ENCODE peak calls at places on chromosomes 11 and 22, in four cellular contexts. D is SJSA1, B is ovary, V is psoas muscle. O is an unnamed sample.

GRCh38 chr11:36500315-36500721 is 9.8 kb downstream of the TRAF6 start:
- DNase-seq in D (peak; percentile 88), B (no peak), V (no peak), O (peak; percentile 94)

GRCh38 chr11:107457205-107457557 is 444 bp downstream of the CWF19L2 start:
- DNase-seq in B (no peak), V (no peak), D (no peak), O (peak; percentile 1)

GRCh38 chr11:16611395-16612233 is 126.8 kb upstream of the C11orf58 start:
- DNase-seq in B (no peak), D (no peak), V (no peak), O (no peak)

GRCh38 chr11:14764213-14764898 is 120.8 kb downstream of the PDE3B start:
- DNase-seq in D (no peak), V (no peak), B (no peak), O (no peak)

GRCh38 chr11:108213784-108214183 is 8.7 kb downstream of the NPAT start:
- DNase-seq in D (no peak), B (no peak), V (no peak), O (no peak)

GRCh38 chr11:119343726-119344125 is 2.8 kb downstream of the MFRP start:
- DNase-seq in B (no peak), V (no peak), D (no peak), O (no peak)

GRCh38 chr22:31625661-31626426 is 36.2 kb downstream of the PISD start:
- DNase-seq in D (no peak), V (peak; percentile 69), B (peak; percentile 67), O (peak; percentile 43)

GRCh38 chr22:25668437-25668836 is 73.6 kb upstream of the MYO18B start:
- DNase-seq in V (no peak), B (peak; percentile 68), D (no peak), O (no peak)

GRCh38 chr22:33210129-33210784 is 152.1 kb upstream of the SYN3 start:
- DNase-seq in D (peak; percentile 47), B (no peak), V (no peak), O (peak; percentile 11)

GRCh38 chr11:125091247-125091876 is 20.1 kb downstream of the TMEM218 start:
- DNase-seq in V (no peak), D (no peak), B (peak; percentile 62), O (peak; percentile 51)

GRCh38 chr11:8092587-8093424 is 11.8 kb downstream of the TUB start:
- DNase-seq in B (peak; percentile 73), V (peak; percentile 69), D (peak; percentile 58), O (peak; percentile 72)

GRCh38 chr11:14373941-14374646 is 15.1 kb upstream of the RRAS2 start:
- DNase-seq in V (peak; percentile 68), D (no peak), B (no peak), O (peak; percentile 27)

GRCh38 chr11:61959026-61959608 is 8.3 kb downstream of the FTH1 start:
- DNase-seq in D (peak; percentile 35), B (peak; percentile 7), V (no peak), O (no peak)

GRCh38 chr11:64523456-64524187 is 67.4 kb upstream of the SLC22A12 start:
- DNase-seq in V (no peak), B (no peak), D (no peak), O (no peak)

GRCh38 chr11:46597609-46598219 is 3.9 kb upstream of the AMBRA1 start:
- DNase-seq in B (no peak), D (no peak), V (no peak), O (peak; percentile 72)

GRCh38 chr11:81725691-81726090 is 1008.0 kb downstream of the FAM181B start:
- DNase-seq in B (no peak), V (no peak), D (no peak), O (peak; percentile 69)

GRCh38 chr22:29751139-29751538 is 15.7 kb downstream of the ZMAT5 start:
- DNase-seq in B (no peak), V (no peak), D (no peak), O (no peak)

GRCh38 chr11:30585892-30586250 is 282 bp downstream of the MPPED2 start:
- DNase-seq in D (no peak), B (peak; percentile 13), V (peak; percentile 58), O (no peak)

GRCh38 chr22:48718818-48719500 is 1108.7 kb downstream of the BRD1 start:
- DNase-seq in B (no peak), D (no peak), V (no peak), O (no peak)

GRCh38 chr22:24053481-24054226 is 42.5 kb downstream of the CABIN1 start:
- DNase-seq in D (no peak), V (no peak), B (no peak), O (no peak)

GRCh38 chr11:27699242-27699925 is 871 bp downstream of the BDNF start:
- DNase-seq in B (no peak), V (no peak), D (no peak), O (no peak)

GRCh38 chr22:26442086-26442756 is 13.2 kb downstream of the ASPHD2 start:
- DNase-seq in B (no peak), D (no peak), V (no peak), O (no peak)

GRCh38 chr22:20624161-20624616 is 116.8 kb downstream of the MED15 start:
- DNase-seq in V (peak; percentile 12), B (no peak), D (no peak), O (peak; percentile 14)

GRCh38 chr11:85316967-85317366 is 310.2 kb downstream of the DLG2 start:
- DNase-seq in V (no peak), D (no peak), B (no peak), O (no peak)

GRCh38 chr22:25966448-25966913 is 202.8 kb upstream of the SEZ6L start:
- DNase-seq in B (no peak), V (no peak), D (no peak), O (no peak)

GRCh38 chr11:100816823-100817222 is 129.7 kb downstream of the ARHGAP42 start:
- DNase-seq in D (no peak), B (no peak), V (no peak), O (peak; percentile 24)

GRCh38 chr11:73290536-73290935 is 17.5 kb upstream of the ARHGEF17 start:
- DNase-seq in D (no peak), B (no peak), V (no peak), O (no peak)

GRCh38 chr22:49299821-49300231 is 527.8 kb downstream of the BRD1 start:
- DNase-seq in D (peak; percentile 32), V (no peak), B (no peak), O (no peak)

GRCh38 chr11:114180301-114181055 is 115.7 kb upstream of the NNMT start:
- DNase-seq in V (peak; percentile 75), D (no peak), B (peak; percentile 59), O (no peak)

GRCh38 chr11:64298966-64299846 is 952 bp upstream of the CATSPERZ start:
- DNase-seq in B (peak; percentile 58), V (peak; percentile 86), D (no peak), O (no peak)

GRCh38 chr11:32932196-32932595 is 39.6 kb downstream of the QSER1 start:
- DNase-seq in V (no peak), B (no peak), D (no peak), O (no peak)
- H3K36me3 ChIP-seq in V (peaks cover 18% of the 10 kb centered on the region), B (no peaks in the 10 kb centered on the region), D (peaks cover 77% of the 10 kb centered on the region), O (peaks cover 27% of the 10 kb centered on the region)

DNA sequence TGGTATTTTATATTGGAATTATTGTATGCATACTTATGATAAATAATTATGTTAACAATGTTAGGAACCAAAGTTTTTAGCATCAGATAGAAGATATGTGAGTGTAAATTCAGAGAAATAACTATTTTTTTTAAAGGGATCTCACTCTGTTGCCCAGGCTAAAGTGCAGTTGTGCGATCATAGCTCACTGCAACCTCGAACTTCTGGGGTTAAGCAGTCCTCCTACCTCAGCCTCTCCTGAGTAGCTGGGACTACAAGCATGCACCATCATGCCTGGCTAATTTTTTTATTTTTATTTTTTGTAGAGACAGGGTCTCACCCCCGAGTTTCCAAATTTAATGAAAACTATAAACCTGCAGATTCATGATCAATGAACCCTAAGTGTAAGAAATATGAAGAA is 33.6 kb upstream of the RCE1 start:
- DNase-seq in D (no peak), B (no peak), V (no peak), O (no peak)
- H3K36me3 ChIP-seq in D (no peaks in the 10 kb centered on the region), B (no peaks in the 10 kb centered on the region), V (no peaks in the 10 kb centered on the region), O (no peaks in the 10 kb centered on the region)

GRCh38 chr11:130125638-130126037 is 33.9 kb upstream of the ST14 start:
- DNase-seq in D (no peak), B (no peak), V (no peak), O (no peak)
- H3K36me3 ChIP-seq in D (peaks cover 33% of the 10 kb centered on the region), B (no peaks in the 10 kb centered on the region), V (peaks cover 6% of the 10 kb centered on the region), O (peaks cover 35% of the 10 kb centered on the region)

GRCh38 chr22:19137384-19138216 is 6.5 kb downstream of the TSSK2 start:
- DNase-seq in D (no peak), B (no peak), V (no peak), O (no peak)

GRCh38 chr22:19139974-19140373 is 4.5 kb downstream of the ESS2 start:
- DNase-seq in V (no peak), D (no peak), B (no peak), O (no peak)

GRCh38 chr22:19136915-19137314 is 5.8 kb downstream of the TSSK2 start:
- DNase-seq in D (no peak), B (no peak), V (no peak), O (no peak)

GRCh38 chr22:19139001-19139356 is 5.5 kb downstream of the ESS2 start:
- DNase-seq in D (no peak), V (no peak), B (no peak), O (no peak)

GRCh38 chr22:19138217-19139000 is 6.0 kb downstream of the ESS2 start:
- DNase-seq in D (no peak), V (no peak), B (no peak), O (no peak)
- H3K36me3 ChIP-seq in D (peaks cover 87% of the 10 kb centered on the region), V (peaks cover 9% of the 10 kb centered on the region), B (no peaks in the 10 kb centered on the region), O (peaks cover 83% of the 10 kb centered on the region)

GRCh38 chr11:20015101-20015500 is 145.2 kb downstream of the DBX1 start:
- DNase-seq in V (no peak), B (no peak), D (no peak), O (no peak)

GRCh38 chr11:20013346-20014066 is 146.8 kb downstream of the DBX1 start:
- DNase-seq in V (peak; percentile 64), D (no peak), B (no peak), O (no peak)

GRCh38 chr11:20015529-20016427 is 144.5 kb downstream of the DBX1 start:
- DNase-seq in B (no peak), V (no peak), D (no peak), O (no peak)

GRCh38 chr11:20014067-20014402 is 146.2 kb downstream of the DBX1 start:
- DNase-seq in D (no peak), V (no peak), B (no peak), O (no peak)

DNA sequence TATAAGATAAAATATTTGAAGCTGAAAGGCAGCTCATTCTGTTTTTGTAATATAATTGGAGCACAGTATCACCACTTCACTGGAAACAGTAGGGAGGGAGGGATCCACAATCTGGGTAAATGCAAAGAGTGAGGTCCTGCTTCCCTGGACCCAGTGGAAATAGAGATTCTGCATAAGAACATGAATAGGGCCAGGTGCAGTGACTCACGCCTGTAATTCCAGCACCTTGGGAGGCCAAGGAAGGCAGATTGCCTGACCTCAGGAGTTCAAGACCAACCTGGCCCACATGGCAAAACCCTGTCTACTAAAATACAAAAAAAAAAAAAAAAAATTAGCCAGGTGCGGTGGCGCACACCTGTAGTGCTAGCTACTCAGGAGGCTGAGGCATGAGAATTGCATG is 143.7 kb downstream of the DBX1 start:
- DNase-seq in V (no peak), D (no peak), B (no peak), O (no peak)
- H3K36me3 ChIP-seq in V (no peaks in the 10 kb centered on the region), D (no peaks in the 10 kb centered on the region), B (no peaks in the 10 kb centered on the region), O (no peaks in the 10 kb centered on the region)

GRCh38 chr11:68551777-68552176 is 91.2 kb downstream of the PPP6R3 start:
- DNase-seq in V (no peak), B (no peak), D (no peak), O (no peak)
- H3K36me3 ChIP-seq in V (no peaks in the 10 kb centered on the region), B (no peaks in the 10 kb centered on the region), D (peaks cover 92% of the 10 kb centered on the region), O (peaks cover 19% of the 10 kb centered on the region)

O was measured in brain microvascular endothelial cell.